ENCODE peak calls at places on chromosomes 2 and 18, in four cellular contexts. E is NCI-H460, W is HS-5, B is HFFc6. U is an unnamed sample.

GRCh38 chr2:3335001-3335400 is 42.6 kb downstream of the EIPR1 start:
- DNase-seq in B (no peak), E (no peak), W (no peak), U (no peak)

GRCh38 chr2:38620282-38620977 is 17.7 kb upstream of the HNRNPLL start:
- DNase-seq in E (no peak), W (no peak), B (no peak), U (peak; percentile 20)

GRCh38 chr2:67600472-67600871 is 203.3 kb downstream of the ETAA1 start:
- DNase-seq in B (no peak), W (no peak), E (no peak), U (no peak)

GRCh38 chr18:44536041-44536440 is 144.6 kb upstream of the SETBP1 start:
- DNase-seq in B (peak; percentile 45), E (no peak), W (peak; percentile 46), U (peak; percentile 61)

GRCh38 chr2:246489-247145 is 17.2 kb downstream of the SH3YL1 start:
- DNase-seq in B (peak; percentile 67), E (peak; percentile 48), W (peak; percentile 26), U (peak; percentile 79)

GRCh38 chr18:43465483-43465882 is 188.2 kb upstream of the SYT4 start:
- DNase-seq in W (no peak), E (no peak), B (no peak), U (no peak)

GRCh38 chr2:3635171-3636008 is 22.6 kb upstream of the ALLC start:
- DNase-seq in E (no peak), W (no peak), B (no peak), U (peak; percentile 63)

GRCh38 chr2:67255933-67256615 is 141.1 kb upstream of the ETAA1 start:
- DNase-seq in W (no peak), E (no peak), B (peak; percentile 59), U (peak; percentile 70)

GRCh38 chr2:209451209-209451822 is 27.5 kb downstream of the MAP2 start:
- DNase-seq in E (no peak), B (no peak), W (no peak), U (no peak)